ENCODE peak calls at places on chromosomes 13 and 19, in five cellular contexts. X, D, W, H and L are unnamed samples.

GRCh38 chr19:13091400-13092161 is 11.1 kb downstream of the LYL1 start:
- DNase-seq in X (peak; percentile 96), D (peak; percentile 74), W (no peak), H (peak; percentile 82), L (no peak)

GRCh38 chr19:10290876-10291553 is 1.3 kb downstream of the ICAM5 start:
- DNase-seq in X (peak; percentile 54), D (no peak), W (no peak), H (no peak), L (peak; percentile 71)

GRCh38 chr19:28823338-28823961 is 389.5 kb downstream of the UQCRFS1 start:
- DNase-seq in X (no peak), D (no peak), W (no peak), H (no peak), L (peak; percentile 2)

GRCh38 chr19:50850738-50851137 is 4.0 kb upstream of the KLK3 start:
- DNase-seq in X (no peak), D (no peak), W (no peak), H (no peak), L (no peak)

GRCh38 chr19:28940751-28941500 is 272.0 kb downstream of the UQCRFS1 start:
- DNase-seq in X (peak; percentile 80), D (peak; percentile 89), W (no peak), H (peak; percentile 89), L (peak; percentile 62)

GRCh38 chr19:39471756-39472536 is 8.7 kb upstream of the TIMM50 start:
- DNase-seq in X (no peak), D (no peak), W (no peak), H (no peak), L (no peak)

GRCh38 chr19:5827891-5828660 is 11.4 kb downstream of the FUT6 start:
- DNase-seq in X (peak; percentile 96), D (peak; percentile 90), W (peak; percentile 93), H (peak; percentile 91), L (peak; percentile 85)

GRCh38 chr13:66237411-66238062 is 992.6 kb downstream of the PCDH9 start:
- DNase-seq in X (no peak), D (no peak), W (no peak), H (no peak), L (no peak)

GRCh38 chr19:36420961-36421748 is 2.7 kb upstream of the ZFP82 start:
- DNase-seq in X (peak; percentile 75), D (peak; percentile 61), W (no peak), H (peak; percentile 35), L (peak; percentile 46)

GRCh38 chr13:64130170-64130569 is 2714.5 kb upstream of the PCDH20 start:
- DNase-seq in X (no peak), D (no peak), W (no peak), H (no peak), L (no peak)

GRCh38 chr13:99600318-99600717 is 99.0 kb downstream of the TM9SF2 start:
- DNase-seq in X (no peak), D (no peak), W (no peak), H (no peak), L (no peak)

GRCh38 chr13:97275265-97275664 is 53.1 kb downstream of the MBNL2 start:
- DNase-seq in X (peak; percentile 93), D (peak; percentile 93), W (no peak), H (peak; percentile 84), L (peak; percentile 90)

GRCh38 chr13:50080158-50080855 is 65.1 kb downstream of the KCNRG start:
- DNase-seq in X (peak; percentile 63), D (peak; percentile 52), W (peak; percentile 54), H (peak; percentile 42), L (peak; percentile 56)

GRCh38 chr13:57630661-57631606 is 610 bp upstream of the PCDH17 start:
- DNase-seq in X (peak; percentile 5), D (peak; percentile 46), W (peak; percentile 69), H (peak; percentile 3), L (peak; percentile 0)

GRCh38 chr13:97695684-97696083 is 257.8 kb upstream of the IPO5 start:
- DNase-seq in X (no peak), D (peak; percentile 1), W (no peak), H (no peak), L (no peak)

GRCh38 chr19:54137913-54138776 is 583 bp downstream of the CNOT3 start:
- DNase-seq in X (no peak), D (no peak), W (no peak), H (no peak), L (peak; percentile 41)

GRCh38 chr19:41351339-41352245 is 2.1 kb downstream of the TGFB1 start:
- DNase-seq in X (peak; percentile 63), D (peak; percentile 58), W (no peak), H (peak; percentile 28), L (peak; percentile 67)

GRCh38 chr13:99307648-99308339 is 595 bp upstream of the GPR183 start:
- DNase-seq in X (peak; percentile 61), D (peak; percentile 83), W (no peak), H (peak; percentile 88), L (peak; percentile 91)

GRCh38 chr19:23392706-23393105 is 2.6 kb downstream of the ZNF91 start:
- DNase-seq in X (no peak), D (no peak), W (no peak), H (no peak), L (no peak)

GRCh38 chr19:3494559-3494958 is 5.9 kb downstream of the DOHH start:
- DNase-seq in X (no peak), D (no peak), W (no peak), H (no peak), L (no peak)

GRCh38 chr13:99969934-99970760 is 1.4 kb downstream of the ZIC5 start:
- DNase-seq in X (no peak), D (peak; percentile 26), W (peak; percentile 83), H (no peak), L (peak; percentile 24)

GRCh38 chr13:107680115-107680514 is 535.2 kb downstream of the LIG4 start:
- DNase-seq in X (peak; percentile 3), D (peak; percentile 1), W (peak; percentile 63), H (no peak), L (no peak)

GRCh38 chr19:9939301-9939913 is 3.1 kb upstream of the OLFM2 start:
- DNase-seq in X (peak; percentile 56), D (peak; percentile 53), W (no peak), H (peak; percentile 43), L (peak; percentile 45)

GRCh38 chr19:54684537-54684936 is 21.8 kb downstream of the LILRB4 start:
- DNase-seq in X (peak; percentile 2), D (peak; percentile 2), W (no peak), H (peak; percentile 2), L (peak; percentile 23)

GRCh38 chr19:45863840-45864628 is at the start of gene FOXA3:
- DNase-seq in X (peak; percentile 32), D (peak; percentile 38), W (no peak), H (no peak), L (peak; percentile 62)

GRCh38 chr13:103236213-103236612 is 170.0 kb upstream of the SLC10A2 start:
- DNase-seq in X (peak; percentile 11), D (peak; percentile 45), W (no peak), H (peak; percentile 15), L (no peak)

GRCh38 chr13:106184778-106185177 is 350.7 kb downstream of the EFNB2 start:
- DNase-seq in X (no peak), D (no peak), W (no peak), H (no peak), L (no peak)

GRCh38 chr19:42421591-42422031 is 5.6 kb downstream of the LIPE start:
- DNase-seq in X (no peak), D (no peak), W (no peak), H (no peak), L (peak; percentile 68)

GRCh38 chr13:29543230-29544215 is 52.0 kb downstream of the SLC7A1 start:
- DNase-seq in X (peak; percentile 29), D (peak; percentile 69), W (no peak), H (peak; percentile 84), L (peak; percentile 73)

GRCh38 chr19:22260499-22260898 is 25.7 kb upstream of the ZNF729 start:
- DNase-seq in X (no peak), D (no peak), W (no peak), H (no peak), L (no peak)

GRCh38 chr19:18044825-18045304 is 36.9 kb downstream of the ARRDC2 start:
- DNase-seq in X (peak; percentile 76), D (peak; percentile 62), W (peak; percentile 44), H (peak; percentile 62), L (peak; percentile 54)

GRCh38 chr13:44379885-44380284 is 6.3 kb downstream of the SERP2 start:
- DNase-seq in X (no peak), D (no peak), W (no peak), H (no peak), L (no peak)

GRCh38 chr13:112063807-112064206 is 3.1 kb upstream of the SOX1 start:
- DNase-seq in X (no peak), D (no peak), W (no peak), H (no peak), L (no peak)

GRCh38 chr13:40306817-40307216 is 359.6 kb downstream of the FOXO1 start:
- DNase-seq in X (no peak), D (peak; percentile 38), W (no peak), H (no peak), L (peak; percentile 1)

GRCh38 chr13:83666126-83666525 is 216.1 kb downstream of the SLITRK1 start:
- DNase-seq in X (no peak), D (peak; percentile 54), W (no peak), H (no peak), L (peak; percentile 3)

GRCh38 chr13:48094404-48094780 is 512 bp downstream of the MED4 start:
- DNase-seq in X (no peak), D (no peak), W (no peak), H (no peak), L (peak; percentile 28)